ENCODE peak calls at places on chromosomes 7 and 10, in ten cellular contexts. L is PC-3; C is activated T-cell treated with anti-CD3 and anti-CD28 coated beads, Interleukin-2, amount 50 U/mL, for 4 hours; J is RPMI7951; V is stromal cell of bone marrow; F is EH; T is activated naive CD4-positive, alpha-beta T cell; X is cardiac muscle cell; M is HuH-7.5; O is KBM-7. K is an unnamed sample.

GRCh38 chr7:107170051-107170661 is 1.4 kb downstream of the HBP1 start:
- DNase-seq in L (no peak), C (no peak), J (no peak), V (no peak), F (no peak), T (no peak), X (no peak), M (no peak), O (no peak), K (no peak)

GRCh38 chr10:113059001-113059780 is 109.1 kb downstream of the TCF7L2 start:
- DNase-seq in L (no peak), C (no peak), J (peak), V (no peak), F (peak), T (no peak), X (no peak), M (no peak), O (no peak), K (no peak)

GRCh38 chr7:122290476-122290875 is 14.1 kb downstream of the FEZF1 start:
- DNase-seq in L (no peak), C (no peak), J (no peak), V (no peak), F (no peak), T (no peak), X (no peak), M (no peak), O (no peak), K (no peak)

GRCh38 chr10:74882831-74883230 is 56.4 kb downstream of the KAT6B start:
- DNase-seq in L (peak), C (no peak), J (no peak), V (no peak), F (peak), T (no peak), X (no peak), M (no peak), O (no peak), K (no peak)

GRCh38 chr10:96834121-96834520 is 2.0 kb downstream of the LCOR start:
- DNase-seq in L (peak), C (no peak), J (no peak), V (no peak), F (peak), T (no peak), X (peak), M (no peak), O (no peak), K (no peak)

GRCh38 chr7:31782411-31782991 is 95.5 kb downstream of the PPP1R17 start:
- DNase-seq in L (peak), C (no peak), J (peak), V (peak), F (peak), T (no peak), X (peak), M (peak), O (peak), K (no peak)

GRCh38 chr10:32068569-32068968 is 12.3 kb upstream of the KIF5B start:
- DNase-seq in L (no peak), C (no peak), J (no peak), V (no peak), F (no peak), T (no peak), X (no peak), M (no peak), O (no peak), K (no peak)

GRCh38 chr7:112505495-112505894 is 24.7 kb downstream of the LSMEM1 start:
- DNase-seq in L (no peak), C (no peak), J (no peak), V (no peak), F (peak), T (no peak), X (peak), M (no peak), O (no peak), K (no peak)

GRCh38 chr10:10927608-10928007 is 90.1 kb upstream of the CELF2 start:
- DNase-seq in L (no peak), C (no peak), J (no peak), V (no peak), F (no peak), T (no peak), X (no peak), M (no peak), O (no peak), K (no peak)

GRCh38 chr7:48427671-48428070 is 256.4 kb downstream of the ABCA13 start:
- DNase-seq in L (peak), C (no peak), J (peak), V (no peak), F (no peak), T (no peak), X (no peak), M (no peak), O (no peak), K (no peak)

GRCh38 chr7:2808891-2809660 is 35.0 kb downstream of the GNA12 start:
- DNase-seq in L (peak), C (no peak), J (no peak), V (no peak), F (no peak), T (no peak), X (no peak), M (no peak), O (no peak), K (no peak)

GRCh38 chr7:101829856-101830255 is 12.4 kb downstream of the CUX1 start:
- DNase-seq in L (no peak), C (no peak), J (no peak), V (no peak), F (no peak), T (no peak), X (no peak), M (no peak), O (no peak), K (no peak)

GRCh38 chr7:151632750-151633515 is 113.2 kb upstream of the RHEB start:
- DNase-seq in L (peak), C (peak), J (no peak), V (no peak), F (peak), T (peak), X (no peak), M (no peak), O (peak), K (no peak)

GRCh38 chr7:32164341-32164996 is 94.3 kb upstream of the PDE1C start:
- DNase-seq in L (peak), C (no peak), J (peak), V (peak), F (peak), T (no peak), X (peak), M (peak), O (peak), K (peak)

GRCh38 chr7:95126053-95126709 is 198.2 kb downstream of the PON1 start:
- DNase-seq in L (no peak), C (no peak), J (no peak), V (no peak), F (no peak), T (no peak), X (no peak), M (no peak), O (no peak), K (no peak)

GRCh38 chr7:28272461-28272877 is 91.9 kb upstream of the JAZF1 start:
- DNase-seq in L (peak), C (peak), J (peak), V (peak), F (peak), T (no peak), X (peak), M (peak), O (peak), K (peak)

GRCh38 chr10:239109-239508 is 103.9 kb downstream of the ZMYND11 start:
- DNase-seq in L (peak), C (no peak), J (peak), V (no peak), F (peak), T (no peak), X (no peak), M (peak), O (no peak), K (no peak)

GRCh38 chr10:43958964-43959363 is 310.3 kb upstream of the ZNF32 start:
- DNase-seq in L (no peak), C (no peak), J (no peak), V (no peak), F (no peak), T (no peak), X (no peak), M (no peak), O (no peak), K (no peak)

GRCh38 chr7:114981323-114981722 is 59.4 kb downstream of the MDFIC start:
- DNase-seq in L (no peak), C (no peak), J (no peak), V (no peak), F (no peak), T (no peak), X (no peak), M (no peak), O (peak), K (no peak)

K was measured in 8988T.